ENCODE peak calls at places on chromosomes 5 and 9, in six cellular contexts. B, L, V, T, G and Z are unnamed samples.
A peak's percentile ranks its signal among the peaks of the same experiment; 100 is the strongest.

GRCh38 chr5:156137482-156137881 is 189.5 kb upstream of the SGCD start:
- DNase-seq in B (no peak), L (no peak), V (no peak), T (no peak), G (no peak), Z (no peak)

GRCh38 chr9:91245432-91246313 is 116.0 kb downstream of the AUH start:
- DNase-seq in B (peak; percentile 21), L (no peak), V (peak; percentile 62), T (no peak), G (no peak), Z (no peak)

GRCh38 chr9:33620738-33621439 is 96.8 kb downstream of the ANKRD18B start:
- DNase-seq in B (no peak), L (no peak), V (peak; percentile 66), T (no peak), G (no peak), Z (no peak)

GRCh38 chr5:59587489-59588337 is 305.8 kb downstream of the PDE4D start:
- DNase-seq in B (peak; percentile 72), L (no peak), V (peak; percentile 78), T (no peak), G (peak; percentile 66), Z (peak; percentile 84)

GRCh38 chr5:174751154-174751990 is 27.0 kb downstream of the MSX2 start:
- DNase-seq in B (no peak), L (no peak), V (no peak), T (peak; percentile 13), G (peak; percentile 60), Z (no peak)

GRCh38 chr5:133663380-133664054 is 51.2 kb upstream of the FSTL4 start:
- DNase-seq in B (no peak), L (no peak), V (no peak), T (no peak), G (no peak), Z (no peak)

GRCh38 chr9:85053206-85053605 is 383.7 kb downstream of the NTRK2 start:
- DNase-seq in B (no peak), L (no peak), V (no peak), T (no peak), G (no peak), Z (no peak)

GRCh38 chr9:117278020-117278419 is 136.8 kb downstream of the ASTN2 start:
- DNase-seq in B (no peak), L (no peak), V (no peak), T (no peak), G (no peak), Z (no peak)

GRCh38 chr5:37771731-37772130 is 68.1 kb downstream of the GDNF start:
- DNase-seq in B (no peak), L (no peak), V (peak; percentile 99), T (no peak), G (no peak), Z (no peak)

GRCh38 chr9:116767219-116767618 is 80.1 kb downstream of the TRIM32 start:
- DNase-seq in B (no peak), L (no peak), V (no peak), T (no peak), G (no peak), Z (no peak)

GRCh38 chr5:9498541-9499497 is 47.1 kb downstream of the SEMA5A start:
- DNase-seq in B (peak; percentile 68), L (no peak), V (peak; percentile 72), T (peak; percentile 8), G (peak; percentile 17), Z (no peak)

GRCh38 chr5:34923694-34924461 is 5.5 kb upstream of the DNAJC21 start:
- DNase-seq in B (peak; percentile 92), L (no peak), V (peak; percentile 95), T (peak; percentile 42), G (no peak), Z (no peak)

GRCh38 chr5:37668524-37669047 is 171.3 kb downstream of the GDNF start:
- DNase-seq in B (peak; percentile 93), L (no peak), V (peak; percentile 99), T (no peak), G (peak; percentile 23), Z (no peak)

GRCh38 chr5:98713027-98713426 is 60.4 kb upstream of the RGMB start:
- DNase-seq in B (no peak), L (no peak), V (peak; percentile 11), T (no peak), G (no peak), Z (no peak)

GRCh38 chr5:94276751-94277150 is 341.7 kb downstream of the KIAA0825 start:
- DNase-seq in B (no peak), L (no peak), V (no peak), T (no peak), G (no peak), Z (no peak)

GRCh38 chr9:5355817-5356216 is 16.1 kb upstream of the RLN1 start:
- DNase-seq in B (no peak), L (no peak), V (no peak), T (no peak), G (no peak), Z (no peak)

GRCh38 chr9:80937646-80938045 is 751.7 kb downstream of the TLE1 start:
- DNase-seq in B (no peak), L (no peak), V (no peak), T (no peak), G (no peak), Z (no peak)

GRCh38 chr9:91782711-91783214 is 167.3 kb downstream of the ROR2 start:
- DNase-seq in B (no peak), L (no peak), V (no peak), T (no peak), G (no peak), Z (no peak)

GRCh38 chr5:60779431-60779830 is 64.6 kb downstream of the ELOVL7 start:
- DNase-seq in B (no peak), L (no peak), V (peak; percentile 28), T (no peak), G (no peak), Z (no peak)

GRCh38 chr5:606526-607399 is 5.4 kb upstream of the CEP72 start:
- DNase-seq in B (no peak), L (no peak), V (no peak), T (no peak), G (no peak), Z (no peak)

GRCh38 chr9:132163876-132164603 is 2.2 kb downstream of the NTNG2 start:
- DNase-seq in B (no peak), L (no peak), V (no peak), T (no peak), G (no peak), Z (no peak)

GRCh38 chr5:58133631-58134296 is 326.1 kb downstream of the PLK2 start:
- DNase-seq in B (peak; percentile 58), L (no peak), V (peak; percentile 55), T (no peak), G (no peak), Z (no peak)

GRCh38 chr5:110770286-110770685 is 31.5 kb downstream of the SLC25A46 start:
- DNase-seq in B (no peak), L (no peak), V (no peak), T (no peak), G (no peak), Z (no peak)

GRCh38 chr5:76838481-76839261 is 11.1 kb upstream of the S100Z start:
- DNase-seq in B (peak; percentile 86), L (no peak), V (peak; percentile 89), T (no peak), G (no peak), Z (no peak)

GRCh38 chr5:13552361-13552760 is 392.1 kb downstream of the DNAH5 start:
- DNase-seq in B (no peak), L (no peak), V (no peak), T (no peak), G (no peak), Z (no peak)

GRCh38 chr5:95590880-95591279 is 29.0 kb upstream of the GPR150 start:
- DNase-seq in B (no peak), L (no peak), V (peak; percentile 6), T (no peak), G (no peak), Z (no peak)

GRCh38 chr9:21796768-21797167 is 5.7 kb upstream of the MTAP start:
- DNase-seq in B (peak; percentile 89), L (no peak), V (peak; percentile 54), T (no peak), G (no peak), Z (no peak)

GRCh38 chr9:131707677-131708612 is 31.9 kb downstream of the RAPGEF1 start:
- DNase-seq in B (no peak), L (no peak), V (peak; percentile 82), T (no peak), G (no peak), Z (peak; percentile 62)

GRCh38 chr5:61286446-61287132 is 45.5 kb upstream of the ZSWIM6 start:
- DNase-seq in B (no peak), L (no peak), V (peak; percentile 69), T (no peak), G (no peak), Z (no peak)

GRCh38 chr9:70962761-70963445 is 158.5 kb downstream of the TRPM3 start:
- DNase-seq in B (no peak), L (no peak), V (peak; percentile 33), T (no peak), G (no peak), Z (no peak)

GRCh38 chr5:16600397-16600796 is 16.4 kb downstream of the RETREG1 start:
- DNase-seq in B (no peak), L (no peak), V (peak; percentile 29), T (no peak), G (no peak), Z (no peak)

GRCh38 chr5:157236423-157236822 is 29.5 kb upstream of the CYFIP2 start:
- DNase-seq in B (no peak), L (no peak), V (no peak), T (no peak), G (no peak), Z (no peak)

GRCh38 chr5:61969347-61969746 is 336.7 kb upstream of the KIF2A start:
- DNase-seq in B (no peak), L (no peak), V (peak; percentile 28), T (no peak), G (no peak), Z (no peak)